ENCODE peak calls at places on chromosomes 5 and 9, in nine cellular contexts. One of them, this sample, is unnamed.

GRCh38 chr9:89365532-89365912 is 47.2 kb downstream of the SECISBP2 start:
- DNase-seq in fibroblast of pulmonary artery: no peak
- DNase-seq in IMR-90: no peak
- DNase-seq in heart right ventricle: no peak
- DNase-seq in CD8-positive, alpha-beta T cell: no peak
- DNase-seq in adrenal gland: no peak
- DNase-seq in AG10803: no peak
- DNase-seq in fibroblast of lung: no peak
- DNase-seq in kidney epithelial cell: no peak
- DNase-seq in this sample: no peak

GRCh38 chr5:1105350-1106265 is 6.3 kb downstream of the SLC12A7 start:
- DNase-seq in fibroblast of pulmonary artery: no peak
- DNase-seq in IMR-90: no peak
- DNase-seq in heart right ventricle: no peak
- DNase-seq in CD8-positive, alpha-beta T cell: no peak
- DNase-seq in adrenal gland: no peak
- DNase-seq in AG10803: no peak
- DNase-seq in fibroblast of lung: no peak
- DNase-seq in kidney epithelial cell: no peak
- DNase-seq in this sample: no peak

GRCh38 chr9:134328341-134328840 is 2.1 kb downstream of the RXRA start:
- DNase-seq in fibroblast of pulmonary artery: no peak
- DNase-seq in IMR-90: peak; percentile 47
- DNase-seq in heart right ventricle: no peak
- DNase-seq in CD8-positive, alpha-beta T cell: no peak
- DNase-seq in adrenal gland: no peak
- DNase-seq in AG10803: no peak
- DNase-seq in fibroblast of lung: no peak
- DNase-seq in kidney epithelial cell: no peak
- DNase-seq in this sample: no peak

GRCh38 chr9:5553211-5553610 is 42.9 kb downstream of the PDCD1LG2 start:
- DNase-seq in fibroblast of pulmonary artery: peak; percentile 81
- DNase-seq in IMR-90: peak; percentile 89
- DNase-seq in heart right ventricle: no peak
- DNase-seq in CD8-positive, alpha-beta T cell: no peak
- DNase-seq in adrenal gland: no peak
- DNase-seq in AG10803: peak; percentile 69
- DNase-seq in fibroblast of lung: peak; percentile 92
- DNase-seq in kidney epithelial cell: no peak
- DNase-seq in this sample: peak; percentile 29

GRCh38 chr5:179836225-179837019 is 15.7 kb downstream of the SQSTM1 start:
- DNase-seq in fibroblast of pulmonary artery: no peak
- DNase-seq in IMR-90: peak; percentile 52
- DNase-seq in heart right ventricle: no peak
- DNase-seq in CD8-positive, alpha-beta T cell: peak; percentile 51
- DNase-seq in adrenal gland: peak; percentile 75
- DNase-seq in AG10803: no peak
- DNase-seq in fibroblast of lung: peak; percentile 41
- DNase-seq in kidney epithelial cell: no peak
- DNase-seq in this sample: no peak

GRCh38 chr5:181187500-181188213 is 17.3 kb downstream of the TRIM7 start:
- DNase-seq in fibroblast of pulmonary artery: peak; percentile 82
- DNase-seq in IMR-90: peak; percentile 80
- DNase-seq in heart right ventricle: peak; percentile 78
- DNase-seq in CD8-positive, alpha-beta T cell: no peak
- DNase-seq in adrenal gland: peak; percentile 71
- DNase-seq in AG10803: peak; percentile 86
- DNase-seq in fibroblast of lung: peak; percentile 80
- DNase-seq in kidney epithelial cell: no peak
- DNase-seq in this sample: peak; percentile 46

GRCh38 chr9:15942806-15943424 is 390.1 kb downstream of the CCDC171 start:
- DNase-seq in fibroblast of pulmonary artery: peak; percentile 6
- DNase-seq in IMR-90: no peak
- DNase-seq in heart right ventricle: no peak
- DNase-seq in CD8-positive, alpha-beta T cell: no peak
- DNase-seq in adrenal gland: no peak
- DNase-seq in AG10803: no peak
- DNase-seq in fibroblast of lung: no peak
- DNase-seq in kidney epithelial cell: no peak
- DNase-seq in this sample: no peak

GRCh38 chr9:85743290-85744128 is 1.8 kb upstream of the AGTPBP1 start:
- DNase-seq in fibroblast of pulmonary artery: peak; percentile 75
- DNase-seq in IMR-90: peak; percentile 86
- DNase-seq in heart right ventricle: no peak
- DNase-seq in CD8-positive, alpha-beta T cell: no peak
- DNase-seq in adrenal gland: peak; percentile 16
- DNase-seq in AG10803: peak; percentile 82
- DNase-seq in fibroblast of lung: peak; percentile 98
- DNase-seq in kidney epithelial cell: peak; percentile 84
- DNase-seq in this sample: peak; percentile 85

GRCh38 chr9:136740971-136741884 is 1.5 kb downstream of the LCN10 start:
- DNase-seq in fibroblast of pulmonary artery: peak; percentile 45
- DNase-seq in IMR-90: peak; percentile 34
- DNase-seq in heart right ventricle: peak; percentile 55
- DNase-seq in CD8-positive, alpha-beta T cell: no peak
- DNase-seq in adrenal gland: peak; percentile 57
- DNase-seq in AG10803: no peak
- DNase-seq in fibroblast of lung: no peak
- DNase-seq in kidney epithelial cell: no peak
- DNase-seq in this sample: no peak

GRCh38 chr9:136242908-136243525 is 2.6 kb downstream of the QSOX2 start:
- DNase-seq in fibroblast of pulmonary artery: peak; percentile 8
- DNase-seq in IMR-90: no peak
- DNase-seq in heart right ventricle: no peak
- DNase-seq in CD8-positive, alpha-beta T cell: no peak
- DNase-seq in adrenal gland: no peak
- DNase-seq in AG10803: no peak
- DNase-seq in fibroblast of lung: no peak
- DNase-seq in kidney epithelial cell: no peak
- DNase-seq in this sample: no peak

GRCh38 chr5:114477816-114478330 is 116.0 kb downstream of the KCNN2 start:
- DNase-seq in fibroblast of pulmonary artery: no peak
- DNase-seq in IMR-90: peak; percentile 4
- DNase-seq in heart right ventricle: no peak
- DNase-seq in CD8-positive, alpha-beta T cell: no peak
- DNase-seq in adrenal gland: peak; percentile 60
- DNase-seq in AG10803: no peak
- DNase-seq in fibroblast of lung: no peak
- DNase-seq in kidney epithelial cell: no peak
- DNase-seq in this sample: no peak

GRCh38 chr5:92713361-92713875 is 867.6 kb downstream of the NR2F1-AS1 start:
- DNase-seq in fibroblast of pulmonary artery: no peak
- DNase-seq in IMR-90: no peak
- DNase-seq in heart right ventricle: no peak
- DNase-seq in CD8-positive, alpha-beta T cell: no peak
- DNase-seq in adrenal gland: no peak
- DNase-seq in AG10803: no peak
- DNase-seq in fibroblast of lung: no peak
- DNase-seq in kidney epithelial cell: no peak
- DNase-seq in this sample: no peak

GRCh38 chr9:137694962-137695875 is 76.4 kb downstream of the EHMT1 start:
- DNase-seq in fibroblast of pulmonary artery: peak; percentile 33
- DNase-seq in IMR-90: no peak
- DNase-seq in heart right ventricle: peak; percentile 52
- DNase-seq in CD8-positive, alpha-beta T cell: no peak
- DNase-seq in adrenal gland: peak; percentile 62
- DNase-seq in AG10803: peak; percentile 44
- DNase-seq in fibroblast of lung: no peak
- DNase-seq in kidney epithelial cell: no peak
- DNase-seq in this sample: no peak

GRCh38 chr5:111584651-111585050 is 72.3 kb upstream of the STARD4 start:
- DNase-seq in fibroblast of pulmonary artery: peak; percentile 72
- DNase-seq in IMR-90: peak; percentile 75
- DNase-seq in heart right ventricle: no peak
- DNase-seq in CD8-positive, alpha-beta T cell: no peak
- DNase-seq in adrenal gland: peak; percentile 20
- DNase-seq in AG10803: peak; percentile 42
- DNase-seq in fibroblast of lung: peak; percentile 94
- DNase-seq in kidney epithelial cell: peak; percentile 65
- DNase-seq in this sample: no peak

GRCh38 chr5:1203311-1203967 is 2.0 kb downstream of the SLC6A19 start:
- DNase-seq in fibroblast of pulmonary artery: no peak
- DNase-seq in IMR-90: no peak
- DNase-seq in heart right ventricle: no peak
- DNase-seq in CD8-positive, alpha-beta T cell: no peak
- DNase-seq in adrenal gland: no peak
- DNase-seq in AG10803: no peak
- DNase-seq in fibroblast of lung: no peak
- DNase-seq in kidney epithelial cell: no peak
- DNase-seq in this sample: no peak

GRCh38 chr5:59450245-59450644 is 443.3 kb downstream of the PDE4D start:
- DNase-seq in fibroblast of pulmonary artery: no peak
- DNase-seq in IMR-90: no peak
- DNase-seq in heart right ventricle: no peak
- DNase-seq in CD8-positive, alpha-beta T cell: no peak
- DNase-seq in adrenal gland: no peak
- DNase-seq in AG10803: no peak
- DNase-seq in fibroblast of lung: no peak
- DNase-seq in kidney epithelial cell: no peak
- DNase-seq in this sample: no peak
- TF ChIP-seq CTCF in fibroblast of pulmonary artery: peak; percentile 23
- TF ChIP-seq CTCF in IMR-90: no peak
- TF ChIP-seq CTCF in heart right ventricle: no peak
- TF ChIP-seq CTCF in CD8-positive, alpha-beta T cell: no peak
- TF ChIP-seq CTCF in adrenal gland: no peak
- TF ChIP-seq CTCF in AG10803: peak; percentile 18
- TF ChIP-seq CTCF in fibroblast of lung: peak; percentile 29
- TF ChIP-seq CTCF in kidney epithelial cell: peak; percentile 20
- TF ChIP-seq CTCF in this sample: no peak

GRCh38 chr5:73496984-73497457 is 1.2 kb upstream of the BTF3 start:
- DNase-seq in fibroblast of pulmonary artery: peak; percentile 75
- DNase-seq in IMR-90: peak; percentile 72
- DNase-seq in heart right ventricle: no peak
- DNase-seq in CD8-positive, alpha-beta T cell: no peak
- DNase-seq in adrenal gland: no peak
- DNase-seq in AG10803: peak; percentile 43
- DNase-seq in fibroblast of lung: peak; percentile 63
- DNase-seq in kidney epithelial cell: peak; percentile 38
- DNase-seq in this sample: peak; percentile 41
- H3K4me3 ChIP-seq in fibroblast of pulmonary artery: peak overlapping the region; percentile 93
- H3K4me3 ChIP-seq in IMR-90: no peak overlapping the region
- H3K4me3 ChIP-seq in heart right ventricle: peak overlapping the region; percentile 90
- H3K4me3 ChIP-seq in CD8-positive, alpha-beta T cell: peak overlapping the region; percentile 96
- H3K4me3 ChIP-seq in adrenal gland: no peak overlapping the region
- H3K4me3 ChIP-seq in AG10803: no peak overlapping the region
- H3K4me3 ChIP-seq in fibroblast of lung: peak overlapping the region; percentile 88
- H3K4me3 ChIP-seq in kidney epithelial cell: no peak overlapping the region
- H3K4me3 ChIP-seq in this sample: peak overlapping the region; percentile 90

GRCh38 chr5:16740046-16740445 is 123.2 kb upstream of the RETREG1 start:
- DNase-seq in fibroblast of pulmonary artery: no peak
- DNase-seq in IMR-90: no peak
- DNase-seq in heart right ventricle: no peak
- DNase-seq in CD8-positive, alpha-beta T cell: no peak
- DNase-seq in adrenal gland: no peak
- DNase-seq in AG10803: no peak
- DNase-seq in fibroblast of lung: no peak
- DNase-seq in kidney epithelial cell: no peak
- DNase-seq in this sample: no peak
- TF ChIP-seq CTCF in fibroblast of pulmonary artery: no peak
- TF ChIP-seq CTCF in IMR-90: no peak
- TF ChIP-seq CTCF in heart right ventricle: no peak
- TF ChIP-seq CTCF in CD8-positive, alpha-beta T cell: no peak
- TF ChIP-seq CTCF in adrenal gland: no peak
- TF ChIP-seq CTCF in AG10803: no peak
- TF ChIP-seq CTCF in fibroblast of lung: no peak
- TF ChIP-seq CTCF in kidney epithelial cell: no peak
- TF ChIP-seq CTCF in this sample: no peak

GRCh38 chr5:151697452-151697851 is 10.7 kb upstream of the SPARC start:
- DNase-seq in fibroblast of pulmonary artery: no peak
- DNase-seq in IMR-90: no peak
- DNase-seq in heart right ventricle: no peak
- DNase-seq in CD8-positive, alpha-beta T cell: no peak
- DNase-seq in adrenal gland: no peak
- DNase-seq in AG10803: peak; percentile 58
- DNase-seq in fibroblast of lung: peak; percentile 19
- DNase-seq in kidney epithelial cell: no peak
- DNase-seq in this sample: no peak

GRCh38 chr5:151699071-151699901 is 12.6 kb upstream of the SPARC start:
- DNase-seq in fibroblast of pulmonary artery: peak; percentile 97
- DNase-seq in IMR-90: peak; percentile 99
- DNase-seq in heart right ventricle: peak; percentile 77
- DNase-seq in CD8-positive, alpha-beta T cell: no peak
- DNase-seq in adrenal gland: peak; percentile 87
- DNase-seq in AG10803: peak; percentile 99
- DNase-seq in fibroblast of lung: peak; percentile 99
- DNase-seq in kidney epithelial cell: peak; percentile 93
- DNase-seq in this sample: peak; percentile 94

GRCh38 chr5:151694035-151694485 is 7.3 kb upstream of the SPARC start:
- DNase-seq in fibroblast of pulmonary artery: peak; percentile 85
- DNase-seq in IMR-90: no peak
- DNase-seq in heart right ventricle: no peak
- DNase-seq in CD8-positive, alpha-beta T cell: no peak
- DNase-seq in adrenal gland: peak; percentile 91
- DNase-seq in AG10803: peak; percentile 50
- DNase-seq in fibroblast of lung: peak; percentile 70
- DNase-seq in kidney epithelial cell: no peak
- DNase-seq in this sample: no peak

GRCh38 chr5:151695464-151695863 is 8.7 kb upstream of the SPARC start:
- DNase-seq in fibroblast of pulmonary artery: no peak
- DNase-seq in IMR-90: no peak
- DNase-seq in heart right ventricle: no peak
- DNase-seq in CD8-positive, alpha-beta T cell: no peak
- DNase-seq in adrenal gland: no peak
- DNase-seq in AG10803: no peak
- DNase-seq in fibroblast of lung: peak; percentile 27
- DNase-seq in kidney epithelial cell: no peak
- DNase-seq in this sample: no peak

GRCh38 chr5:151696470-151697061 is 9.9 kb upstream of the SPARC start:
- DNase-seq in fibroblast of pulmonary artery: peak; percentile 96
- DNase-seq in IMR-90: peak; percentile 99
- DNase-seq in heart right ventricle: peak; percentile 61
- DNase-seq in CD8-positive, alpha-beta T cell: no peak
- DNase-seq in adrenal gland: peak; percentile 71
- DNase-seq in AG10803: peak; percentile 100
- DNase-seq in fibroblast of lung: peak; percentile 100
- DNase-seq in kidney epithelial cell: peak; percentile 66
- DNase-seq in this sample: peak; percentile 97
- H3K4me3 ChIP-seq in fibroblast of pulmonary artery: no peak overlapping the region
- H3K4me3 ChIP-seq in IMR-90: no peak overlapping the region
- H3K4me3 ChIP-seq in heart right ventricle: peak overlapping the region; percentile 6
- H3K4me3 ChIP-seq in CD8-positive, alpha-beta T cell: no peak overlapping the region
- H3K4me3 ChIP-seq in adrenal gland: no peak overlapping the region
- H3K4me3 ChIP-seq in AG10803: peak overlapping the region; percentile 55
- H3K4me3 ChIP-seq in fibroblast of lung: peak overlapping the region; percentile 19
- H3K4me3 ChIP-seq in kidney epithelial cell: no peak overlapping the region
- H3K4me3 ChIP-seq in this sample: no peak overlapping the region

DNA sequence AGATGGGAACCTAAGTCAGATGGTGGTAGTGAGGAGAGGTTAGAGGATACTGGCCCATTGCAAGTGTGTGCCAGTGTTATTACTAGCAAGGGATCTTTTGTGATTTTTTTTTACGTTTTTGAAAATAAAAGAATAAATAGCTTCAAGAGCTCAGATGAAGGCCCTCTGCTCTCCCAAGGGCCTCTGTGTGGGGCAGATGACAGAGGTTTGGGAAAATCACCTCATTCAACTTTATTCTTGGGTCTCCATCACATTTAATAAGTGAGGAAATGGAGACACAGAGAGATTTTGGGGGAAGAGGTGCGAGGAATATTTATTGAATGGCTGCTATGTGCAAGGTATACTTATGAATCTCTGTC is 10.1 kb upstream of the TRAF1 start:
- DNase-seq in fibroblast of pulmonary artery: no peak
- DNase-seq in IMR-90: no peak
- DNase-seq in heart right ventricle: no peak
- DNase-seq in CD8-positive, alpha-beta T cell: no peak
- DNase-seq in adrenal gland: no peak
- DNase-seq in AG10803: no peak
- DNase-seq in fibroblast of lung: no peak
- DNase-seq in kidney epithelial cell: no peak
- DNase-seq in this sample: no peak
- TF ChIP-seq CTCF in fibroblast of pulmonary artery: no peak
- TF ChIP-seq CTCF in IMR-90: no peak
- TF ChIP-seq CTCF in heart right ventricle: no peak
- TF ChIP-seq CTCF in CD8-positive, alpha-beta T cell: peak; percentile 10
- TF ChIP-seq CTCF in adrenal gland: peak; percentile 9
- TF ChIP-seq CTCF in AG10803: no peak
- TF ChIP-seq CTCF in fibroblast of lung: no peak
- TF ChIP-seq CTCF in kidney epithelial cell: no peak
- TF ChIP-seq CTCF in this sample: no peak

This sample was measured in astrocyte of the cerebellum.